ENCODE peak calls at places on chromosomes 16 and 17, in seven cellular contexts. I is myocyte; Q is right lobe of liver; O is CD4-positive, CD25-positive, alpha-beta regulatory T cell; X is B cell; V is stimulated activated CD8-positive, alpha-beta memory T cell treated with anti-CD3 and anti-CD28 coated beads, Interleukin-2, amount 100 ng/mL, for 48 hours; J is tibial nerve. K is an unnamed sample.
A peak's percentile ranks its signal among the peaks of the same experiment; 100 is the strongest.

GRCh38 chr17:1460233-1460632 is 4.2 kb upstream of the CRK start:
- DNase-seq in I (peak; percentile 48), Q (peak; percentile 95), O (no peak), X (no peak), V (no peak), J (no peak), K (no peak)

GRCh38 chr17:27471321-27472269 is 15.3 kb downstream of the KSR1 start:
- DNase-seq in I (no peak), Q (no peak), O (peak; percentile 53), X (peak; percentile 45), V (peak; percentile 72), J (no peak), K (no peak)

GRCh38 chr16:82082543-82083244 is 47.6 kb downstream of the HSD17B2 start:
- DNase-seq in I (peak; percentile 50), Q (no peak), O (no peak), X (no peak), V (no peak), J (no peak), K (no peak)

GRCh38 chr16:7888421-7888820 is 555.8 kb downstream of the RBFOX1 start:
- DNase-seq in I (no peak), Q (no peak), O (no peak), X (no peak), V (no peak), J (no peak), K (no peak)

GRCh38 chr16:24525970-24526559 is 13.3 kb upstream of the RBBP6 start:
- DNase-seq in I (no peak), Q (no peak), O (no peak), X (no peak), V (no peak), J (no peak), K (no peak)

GRCh38 chr17:45372325-45372869 is 55.6 kb upstream of the MAP3K14 start:
- DNase-seq in I (no peak), Q (no peak), O (no peak), X (no peak), V (no peak), J (peak; percentile 12), K (no peak)

GRCh38 chr16:80656731-80657150 is 115.9 kb downstream of the DYNLRB2 start:
- DNase-seq in I (no peak), Q (no peak), O (no peak), X (no peak), V (no peak), J (no peak), K (peak; percentile 39)

GRCh38 chr16:17448640-17449638 is 21.8 kb downstream of the XYLT1 start:
- DNase-seq in I (no peak), Q (peak; percentile 62), O (no peak), X (peak; percentile 71), V (no peak), J (no peak), K (no peak)

GRCh38 chr16:71537643-71538042 is 11.4 kb downstream of the CHST4 start:
- DNase-seq in I (peak; percentile 45), Q (no peak), O (no peak), X (peak; percentile 53), V (peak; percentile 10), J (no peak), K (peak; percentile 44)

GRCh38 chr17:8221663-8222379 is 11.4 kb upstream of the AURKB start:
- DNase-seq in I (peak; percentile 93), Q (peak; percentile 80), O (peak; percentile 77), X (peak; percentile 91), V (peak; percentile 67), J (peak; percentile 87), K (no peak)

GRCh38 chr17:74840500-74840899 is 19.2 kb downstream of the GRIN2C start:
- DNase-seq in I (no peak), Q (no peak), O (no peak), X (no peak), V (no peak), J (no peak), K (no peak)

GRCh38 chr17:72604518-72604917 is 483.7 kb downstream of the SOX9 start:
- DNase-seq in I (peak; percentile 54), Q (no peak), O (no peak), X (no peak), V (no peak), J (no peak), K (no peak)

GRCh38 chr17:62692721-62693431 is 65.4 kb downstream of the MRC2 start:
- DNase-seq in I (peak; percentile 21), Q (no peak), O (no peak), X (no peak), V (no peak), J (no peak), K (no peak)

GRCh38 chr16:11886881-11887280 is 28.9 kb downstream of the GSPT1 start:
- DNase-seq in I (no peak), Q (no peak), O (no peak), X (no peak), V (no peak), J (no peak), K (no peak)

GRCh38 chr16:72895951-72896350 is 152.0 kb downstream of the ZFHX3 start:
- DNase-seq in I (no peak), Q (no peak), O (no peak), X (no peak), V (no peak), J (no peak), K (no peak)

GRCh38 chr16:88561485-88562369 is 8.5 kb upstream of the ZC3H18 start:
- DNase-seq in I (peak; percentile 52), Q (no peak), O (peak; percentile 43), X (peak; percentile 73), V (no peak), J (no peak), K (peak; percentile 73)

GRCh38 chr16:85275533-85276249 is 163.4 kb upstream of the CIBAR2 start:
- DNase-seq in I (peak; percentile 69), Q (peak; percentile 80), O (peak; percentile 25), X (peak; percentile 71), V (peak; percentile 63), J (peak; percentile 59), K (peak; percentile 98)

GRCh38 chr17:82875418-82875856 is 35.6 kb upstream of the ZNF750 start:
- DNase-seq in I (no peak), Q (peak; percentile 59), O (no peak), X (no peak), V (no peak), J (no peak), K (no peak)

GRCh38 chr17:44378171-44378705 is 11.2 kb downstream of the ITGA2B start:
- DNase-seq in I (no peak), Q (peak; percentile 30), O (no peak), X (no peak), V (no peak), J (no peak), K (no peak)